ENCODE peak calls at places on chromosomes 6 and 20, in six cellular contexts. F is fibroblast of lung; G is brain microvascular endothelial cell; M is CD4-positive, alpha-beta memory T cell; B is cardiac muscle cell; D is neuronal stem cell. U is an unnamed sample.
A peak's percentile ranks its signal among the peaks of the same experiment; 100 is the strongest.

GRCh38 chr6:12875061-12875460 is 158.5 kb downstream of the PHACTR1 start:
- DNase-seq in F (no peak), G (no peak), M (no peak), B (peak; percentile 25), D (no peak), U (no peak)

GRCh38 chr6:166632731-166633130 is 5.7 kb upstream of the RPS6KA2 start:
- DNase-seq in F (no peak), G (no peak), M (no peak), B (no peak), D (no peak), U (no peak)

GRCh38 chr6:132768051-132768517 is 10.4 kb upstream of the VNN2 start:
- DNase-seq in F (peak; percentile 25), G (no peak), M (no peak), B (peak; percentile 32), D (peak; percentile 29), U (peak; percentile 24)

GRCh38 chr6:29764422-29765196 is 41.4 kb downstream of the HLA-F start:
- DNase-seq in F (no peak), G (no peak), M (no peak), B (peak; percentile 11), D (no peak), U (no peak)

GRCh38 chr6:151551223-151551857 is 57.5 kb downstream of the CCDC170 start:
- DNase-seq in F (no peak), G (no peak), M (no peak), B (no peak), D (no peak), U (no peak)

GRCh38 chr6:64505312-64505711 is 869.7 kb downstream of the PHF3 start:
- DNase-seq in F (peak; percentile 8), G (no peak), M (no peak), B (no peak), D (no peak), U (no peak)

GRCh38 chr6:168314948-168315347 is 4.6 kb downstream of the DACT2 start:
- DNase-seq in F (no peak), G (no peak), M (no peak), B (peak; percentile 92), D (no peak), U (peak; percentile 5)

GRCh38 chr6:100176321-100176950 is 182.4 kb upstream of the MCHR2 start:
- DNase-seq in F (peak; percentile 75), G (peak; percentile 55), M (no peak), B (peak; percentile 77), D (no peak), U (peak; percentile 62)

GRCh38 chr6:444653-445275 is 53.2 kb downstream of the IRF4 start:
- DNase-seq in F (no peak), G (no peak), M (peak; percentile 72), B (no peak), D (no peak), U (no peak)

GRCh38 chr20:22341508-22341907 is 242.9 kb downstream of the FOXA2 start:
- DNase-seq in F (peak; percentile 6), G (no peak), M (no peak), B (peak; percentile 2), D (no peak), U (peak; percentile 8)

GRCh38 chr20:237918-238317 is 10.9 kb downstream of the DEFB129 start:
- DNase-seq in F (no peak), G (no peak), M (no peak), B (peak; percentile 5), D (no peak), U (no peak)

GRCh38 chr20:31819083-31819784 is at the start of gene MYLK2:
- DNase-seq in F (no peak), G (no peak), M (no peak), B (no peak), D (no peak), U (no peak)

GRCh38 chr20:23117738-23118137 is 31.6 kb upstream of the CD93 start:
- DNase-seq in F (no peak), G (no peak), M (no peak), B (no peak), D (no peak), U (no peak)

GRCh38 chr6:159168536-159169192 is 536 bp upstream of the FNDC1 start:
- DNase-seq in F (peak; percentile 49), G (peak; percentile 23), M (no peak), B (peak; percentile 64), D (peak; percentile 64), U (peak; percentile 42)

GRCh38 chr6:76441850-76442249 is 369.4 kb upstream of the IMPG1 start:
- DNase-seq in F (no peak), G (no peak), M (no peak), B (peak; percentile 20), D (no peak), U (peak; percentile 2)

GRCh38 chr6:111239455-111239854 is 152.2 kb downstream of the SLC16A10 start:
- DNase-seq in F (no peak), G (no peak), M (no peak), B (no peak), D (no peak), U (no peak)

GRCh38 chr6:52647199-52647598 is 23.7 kb upstream of the TMEM14A start:
- DNase-seq in F (peak; percentile 37), G (no peak), M (no peak), B (peak; percentile 46), D (no peak), U (no peak)

GRCh38 chr6:150567823-150568383 is 31.8 kb upstream of the PLEKHG1 start:
- DNase-seq in F (no peak), G (no peak), M (no peak), B (peak; percentile 2), D (no peak), U (no peak)

GRCh38 chr6:163343609-163344008 is 70.9 kb upstream of the QKI start:
- DNase-seq in F (no peak), G (no peak), M (no peak), B (no peak), D (no peak), U (no peak)

GRCh38 chr6:125154184-125155135 is 887 bp downstream of the TPD52L1 start:
- DNase-seq in F (no peak), G (no peak), M (no peak), B (no peak), D (peak; percentile 21), U (peak; percentile 5)

GRCh38 chr6:11732036-11732545 is 46.5 kb downstream of the ADTRP start:
- DNase-seq in F (peak; percentile 2), G (peak; percentile 92), M (no peak), B (peak; percentile 51), D (no peak), U (peak; percentile 65)

GRCh38 chr6:111711476-111711875 is 105.8 kb upstream of the TRAF3IP2 start:
- DNase-seq in F (no peak), G (no peak), M (no peak), B (no peak), D (no peak), U (no peak)

GRCh38 chr20:64069614-64070243 is 6.7 kb downstream of the TCEA2 start:
- DNase-seq in F (no peak), G (no peak), M (no peak), B (peak; percentile 35), D (peak; percentile 67), U (no peak)

GRCh38 chr20:45465492-45466266 is 3.9 kb upstream of the WFDC2 start:
- DNase-seq in F (no peak), G (no peak), M (no peak), B (no peak), D (no peak), U (no peak)

GRCh38 chr20:63961664-63962425 is 5.6 kb upstream of the UCKL1 start:
- DNase-seq in F (no peak), G (no peak), M (no peak), B (no peak), D (no peak), U (no peak)

GRCh38 chr6:158839796-158840195 is 20.6 kb upstream of the EZR start:
- DNase-seq in F (no peak), G (no peak), M (no peak), B (no peak), D (no peak), U (no peak)

GRCh38 chr6:85459224-85459901 is 9.5 kb downstream of the NT5E start:
- DNase-seq in F (peak; percentile 70), G (peak; percentile 38), M (no peak), B (peak; percentile 83), D (no peak), U (peak; percentile 79)
- H3K4me3 ChIP-seq in F (no peak overlapping the region), G (no peak overlapping the region), M (no peak overlapping the region), B (no peak overlapping the region), D (no peak overlapping the region), U (no peak overlapping the region)

GRCh38 chr20:44071057-44071456 is 115.9 kb downstream of the JPH2 start:
- DNase-seq in F (no peak), G (no peak), M (no peak), B (no peak), D (no peak), U (no peak)
- H3K4me3 ChIP-seq in F (no peak overlapping the region), G (no peak overlapping the region), M (no peak overlapping the region), B (no peak overlapping the region), D (no peak overlapping the region), U (no peak overlapping the region)

DNA sequence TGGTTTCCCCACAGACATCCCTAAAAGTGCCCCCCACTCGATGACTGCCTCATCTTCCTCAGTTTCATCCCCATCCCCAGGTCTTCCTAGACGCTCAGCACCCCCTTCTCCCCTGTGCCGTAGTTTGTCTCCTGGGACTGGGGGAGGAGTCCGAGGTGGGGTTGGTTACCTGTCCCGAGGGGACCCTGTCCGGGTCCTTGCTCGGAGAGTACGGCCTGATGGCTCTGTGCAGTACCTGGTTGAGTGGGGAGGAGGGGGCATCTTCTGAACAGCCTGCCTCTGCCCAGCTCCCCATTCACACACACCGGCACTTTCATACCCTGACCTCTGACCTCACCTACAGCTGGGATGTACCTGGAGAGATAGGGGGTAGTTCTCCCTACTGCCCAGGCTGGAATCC is 2.1 kb downstream of the CUTA start:
- DNase-seq in F (no peak), G (no peak), M (no peak), B (no peak), D (no peak), U (no peak)
- H3K4me3 ChIP-seq in F (peak overlapping the region; percentile 89), G (peak overlapping the region; percentile 86), M (no peak overlapping the region), B (no peak overlapping the region), D (peak overlapping the region; percentile 10), U (peak overlapping the region; percentile 93)

GRCh38 chr6:26613717-26614683 is 17.2 kb downstream of the ABT1 start:
- DNase-seq in F (no peak), G (no peak), M (peak; percentile 30), B (no peak), D (peak; percentile 35), U (no peak)
- H3K4me3 ChIP-seq in F (no peak overlapping the region), G (peak overlapping the region; percentile 38), M (no peak overlapping the region), B (peak overlapping the region; percentile 30), D (peak overlapping the region; percentile 83), U (no peak overlapping the region)

GRCh38 chr20:48717095-48717958 is 110.5 kb downstream of the PREX1 start:
- DNase-seq in F (no peak), G (no peak), M (no peak), B (no peak), D (no peak), U (no peak)

GRCh38 chr20:48716086-48716485 is 111.7 kb downstream of the PREX1 start:
- DNase-seq in F (no peak), G (no peak), M (peak; percentile 44), B (no peak), D (no peak), U (no peak)

GRCh38 chr20:48714764-48715163 is 113.0 kb downstream of the PREX1 start:
- DNase-seq in F (no peak), G (no peak), M (no peak), B (no peak), D (no peak), U (no peak)

GRCh38 chr20:48717959-48718223 is 109.9 kb downstream of the PREX1 start:
- DNase-seq in F (no peak), G (no peak), M (no peak), B (no peak), D (no peak), U (no peak)

GRCh38 chr20:48716541-48716940 is 111.3 kb downstream of the PREX1 start:
- DNase-seq in F (no peak), G (no peak), M (no peak), B (no peak), D (no peak), U (no peak)
- H3K4me3 ChIP-seq in F (no peak overlapping the region), G (no peak overlapping the region), M (no peak overlapping the region), B (no peak overlapping the region), D (no peak overlapping the region), U (no peak overlapping the region)

U was measured in fibroblast of villous mesenchyme.